ENCODE peak calls at places on chromosomes 4 and X, in four cellular contexts. One of them, this sample, is unnamed.
A peak's percentile ranks its signal among the peaks of the same experiment; 100 is the strongest.

GRCh38 chr4:8242782-8243556 is 26.6 kb upstream of the HTRA3 start:
- DNase-seq in T-helper 1 cell: no peak
- DNase-seq in cardiac fibroblast: no peak
- DNase-seq in choroid plexus epithelial cell: peak; percentile 26
- DNase-seq in this sample: no peak

GRCh38 chr4:16505726-16506125 is 279.5 kb upstream of the TAPT1 start:
- DNase-seq in T-helper 1 cell: no peak
- DNase-seq in cardiac fibroblast: peak; percentile 46
- DNase-seq in choroid plexus epithelial cell: peak; percentile 46
- DNase-seq in this sample: no peak

GRCh38 chr4:174256277-174256713 is 27.2 kb downstream of the FBXO8 start:
- DNase-seq in T-helper 1 cell: no peak
- DNase-seq in cardiac fibroblast: peak; percentile 69
- DNase-seq in choroid plexus epithelial cell: peak; percentile 65
- DNase-seq in this sample: no peak

GRCh38 chr4:38759077-38759789 is 23.6 kb downstream of the TLR10 start:
- DNase-seq in T-helper 1 cell: peak; percentile 36
- DNase-seq in cardiac fibroblast: peak; percentile 84
- DNase-seq in choroid plexus epithelial cell: peak; percentile 72
- DNase-seq in this sample: peak; percentile 49

GRCh38 chrX:34877451-34877850 is 65.1 kb upstream of the FAM47B start:
- DNase-seq in T-helper 1 cell: no peak
- DNase-seq in cardiac fibroblast: no peak
- DNase-seq in choroid plexus epithelial cell: peak; percentile 60
- DNase-seq in this sample: no peak

GRCh38 chrX:137742846-137743245 is 176.9 kb downstream of the ZIC3 start:
- DNase-seq in T-helper 1 cell: no peak
- DNase-seq in cardiac fibroblast: no peak
- DNase-seq in choroid plexus epithelial cell: no peak
- DNase-seq in this sample: no peak

GRCh38 chrX:41180194-41180902 is 95.1 kb downstream of the USP9X start:
- DNase-seq in T-helper 1 cell: peak; percentile 11
- DNase-seq in cardiac fibroblast: peak; percentile 69
- DNase-seq in choroid plexus epithelial cell: peak; percentile 81
- DNase-seq in this sample: peak; percentile 24

GRCh38 chr4:152735302-152735917 is 44.1 kb downstream of the TIGD4 start:
- DNase-seq in T-helper 1 cell: no peak
- DNase-seq in cardiac fibroblast: peak; percentile 52
- DNase-seq in choroid plexus epithelial cell: peak; percentile 60
- DNase-seq in this sample: no peak

GRCh38 chrX:19334945-19335626 is 8.6 kb upstream of the PDHA1 start:
- DNase-seq in T-helper 1 cell: no peak
- DNase-seq in cardiac fibroblast: no peak
- DNase-seq in choroid plexus epithelial cell: peak; percentile 59
- DNase-seq in this sample: no peak

GRCh38 chr4:158766419-158767044 is 2.3 kb upstream of the FNIP2 start:
- DNase-seq in T-helper 1 cell: no peak
- DNase-seq in cardiac fibroblast: no peak
- DNase-seq in choroid plexus epithelial cell: no peak
- DNase-seq in this sample: no peak

GRCh38 chrX:123340691-123341090 is 156.6 kb downstream of the GRIA3 start:
- DNase-seq in T-helper 1 cell: no peak
- DNase-seq in cardiac fibroblast: no peak
- DNase-seq in choroid plexus epithelial cell: peak; percentile 45
- DNase-seq in this sample: no peak

GRCh38 chr4:16418814-16419213 is 192.5 kb upstream of the TAPT1 start:
- DNase-seq in T-helper 1 cell: no peak
- DNase-seq in cardiac fibroblast: peak; percentile 78
- DNase-seq in choroid plexus epithelial cell: peak; percentile 48
- DNase-seq in this sample: no peak

GRCh38 chr4:7781361-7781760 is 158.3 kb downstream of the AFAP1 start:
- DNase-seq in T-helper 1 cell: no peak
- DNase-seq in cardiac fibroblast: peak; percentile 83
- DNase-seq in choroid plexus epithelial cell: peak; percentile 77
- DNase-seq in this sample: no peak

GRCh38 chrX:16825306-16826035 is 39.2 kb downstream of the TXLNG start:
- DNase-seq in T-helper 1 cell: no peak
- DNase-seq in cardiac fibroblast: peak; percentile 46
- DNase-seq in choroid plexus epithelial cell: peak; percentile 74
- DNase-seq in this sample: no peak

GRCh38 chr4:8221476-8221875 is 22.4 kb downstream of the SH3TC1 start:
- DNase-seq in T-helper 1 cell: no peak
- DNase-seq in cardiac fibroblast: peak; percentile 64
- DNase-seq in choroid plexus epithelial cell: peak; percentile 58
- DNase-seq in this sample: no peak

GRCh38 chrX:12702509-12703091 is 88.6 kb upstream of the PRPS2 start:
- DNase-seq in T-helper 1 cell: no peak
- DNase-seq in cardiac fibroblast: no peak
- DNase-seq in choroid plexus epithelial cell: peak; percentile 2
- DNase-seq in this sample: no peak

GRCh38 chr4:154082760-154083530 is 294.1 kb upstream of the SFRP2 start:
- DNase-seq in T-helper 1 cell: no peak
- DNase-seq in cardiac fibroblast: peak; percentile 3
- DNase-seq in choroid plexus epithelial cell: peak; percentile 43
- DNase-seq in this sample: no peak

GRCh38 chr4:135418353-135418752 is 1216.8 kb upstream of the PABPC4L start:
- DNase-seq in T-helper 1 cell: no peak
- DNase-seq in cardiac fibroblast: peak; percentile 24
- DNase-seq in choroid plexus epithelial cell: peak; percentile 62
- DNase-seq in this sample: no peak

GRCh38 chr4:3500634-3501101 is 31.6 kb downstream of the LRPAP1 start:
- DNase-seq in T-helper 1 cell: no peak
- DNase-seq in cardiac fibroblast: no peak
- DNase-seq in choroid plexus epithelial cell: no peak
- DNase-seq in this sample: no peak

GRCh38 chr4:30716671-30717207 is 3.4 kb upstream of the PCDH7 start:
- DNase-seq in T-helper 1 cell: no peak
- DNase-seq in cardiac fibroblast: peak; percentile 44
- DNase-seq in choroid plexus epithelial cell: peak; percentile 49
- DNase-seq in this sample: no peak

GRCh38 chr4:76634239-76634638 is 199.2 kb downstream of the SHROOM3 start:
- DNase-seq in T-helper 1 cell: no peak
- DNase-seq in cardiac fibroblast: peak; percentile 64
- DNase-seq in choroid plexus epithelial cell: peak; percentile 72
- DNase-seq in this sample: no peak